ENCODE peak calls at places on chromosomes 12 and 14, in six cellular contexts. X, O, E, Z, U and F are unnamed samples.

GRCh38 chr12:12020762-12021161 is 50.0 kb upstream of the BCL2L14 start:
- DNase-seq in E (no peak), Z (no peak), X (no peak), U (no peak), O (no peak), F (no peak)

GRCh38 chr12:95789126-95790024 is 1.2 kb downstream of the NTN4 start:
- DNase-seq in U (no peak), X (peak; percentile 74), O (no peak), Z (no peak), E (peak; percentile 17), F (no peak)

GRCh38 chr14:92676031-92676430 is 72.4 kb downstream of the LGMN start:
- DNase-seq in X (no peak), U (no peak), Z (no peak), O (no peak), E (peak; percentile 29), F (no peak)

GRCh38 chr12:54571166-54571856 is 17.1 kb downstream of the PPP1R1A start:
- DNase-seq in O (no peak), E (no peak), X (no peak), Z (no peak), U (no peak), F (peak; percentile 21)

GRCh38 chr14:35576856-35577255 is 42.9 kb downstream of the INSM2 start:
- DNase-seq in X (no peak), U (no peak), Z (no peak), O (no peak), E (no peak), F (no peak)

GRCh38 chr14:65949711-65950516 is 536.3 kb upstream of the CCDC196 start:
- DNase-seq in U (no peak), Z (peak; percentile 3), X (no peak), O (no peak), E (peak; percentile 39), F (peak; percentile 47)

GRCh38 chr12:121918679-121919038 is 267 bp downstream of the CFAP251 start:
- DNase-seq in Z (no peak), X (no peak), E (no peak), U (peak; percentile 63), O (no peak), F (no peak)

GRCh38 chr12:52139579-52140062 is 52.2 kb downstream of the KRT80 start:
- DNase-seq in X (no peak), O (no peak), U (peak; percentile 45), E (peak; percentile 56), Z (no peak), F (no peak)

GRCh38 chr12:43789941-43790340 is 16.2 kb downstream of the TWF1 start:
- DNase-seq in U (no peak), Z (peak; percentile 48), O (no peak), E (no peak), X (no peak), F (peak; percentile 68)

GRCh38 chr12:132153501-132154340 is 9.5 kb downstream of the NOC4L start:
- DNase-seq in X (peak; percentile 78), E (peak; percentile 65), U (peak; percentile 76), Z (peak; percentile 75), O (peak; percentile 40), F (peak; percentile 84)
- H3K4me3 ChIP-seq in X (peak overlapping the region; percentile 22), E (no peak overlapping the region), U (no peak overlapping the region), Z (no peak overlapping the region), O (no peak overlapping the region), F (peak overlapping the region; percentile 13)

GRCh38 chr14:103884854-103885253 is 37.5 kb upstream of the PPP1R13B start:
- DNase-seq in X (no peak), E (no peak), O (no peak), U (no peak), Z (no peak), F (no peak)

GRCh38 chr14:103887170-103887501 is 39.8 kb upstream of the PPP1R13B start:
- DNase-seq in U (no peak), E (no peak), Z (no peak), O (no peak), X (no peak), F (no peak)

GRCh38 chr14:103887557-103888115 is 40.3 kb upstream of the PPP1R13B start:
- DNase-seq in Z (no peak), E (no peak), X (no peak), U (no peak), O (no peak), F (no peak)

GRCh38 chr14:103885509-103885932 is 38.1 kb upstream of the PPP1R13B start:
- DNase-seq in Z (no peak), E (no peak), U (no peak), O (no peak), X (no peak), F (no peak)

GRCh38 chr14:103886304-103887169 is 39.2 kb upstream of the PPP1R13B start:
- DNase-seq in X (no peak), Z (no peak), U (no peak), E (no peak), O (no peak), F (peak; percentile 57)
- TF ChIP-seq CTCF in X (no peak), Z (peak; percentile 50), U (no peak), E (no peak), O (no peak), F (peak; percentile 80)

GRCh38 chr14:102594514-102595175 is 2.2 kb downstream of the RCOR1 start:
- DNase-seq in O (no peak), U (peak; percentile 90), X (peak; percentile 77), E (peak; percentile 85), Z (peak; percentile 60), F (peak; percentile 74)
- H3K4me3 ChIP-seq in O (peak overlapping the region; percentile 92), U (peak overlapping the region; percentile 83), X (no peak overlapping the region), E (peak overlapping the region; percentile 97), Z (peak overlapping the region; percentile 68), F (peak overlapping the region; percentile 90)

GRCh38 chr12:4169959-4170358 is 103.6 kb upstream of the CCND2 start:
- DNase-seq in E (no peak), Z (no peak), X (no peak), O (no peak), U (no peak), F (no peak)
- TF ChIP-seq CTCF in E (no peak), Z (no peak), X (no peak), O (no peak), U (no peak), F (no peak)

DNA sequence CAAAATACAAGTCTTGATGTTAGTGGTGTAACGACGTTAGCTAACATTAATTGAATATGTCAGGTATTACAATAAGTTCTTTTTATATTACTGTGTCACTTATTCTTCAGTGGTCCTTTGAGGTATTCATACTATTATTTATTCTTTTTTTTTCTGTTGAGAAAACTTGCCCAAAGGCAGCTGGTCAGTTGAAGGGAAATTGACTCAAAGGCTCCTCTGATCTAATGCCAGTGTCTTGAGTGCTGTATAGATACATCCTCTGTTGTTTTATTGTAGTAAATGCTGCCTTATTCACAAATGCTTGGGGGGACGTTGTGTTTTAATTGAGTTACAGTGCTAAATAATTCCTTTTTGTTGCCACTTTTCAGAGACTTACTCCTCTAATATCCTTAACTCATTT is 23.0 kb downstream of the SCYL2 start:
- DNase-seq in X (no peak), Z (no peak), E (no peak), U (no peak), O (no peak), F (no peak)
- H3K4me3 ChIP-seq in X (no peak overlapping the region), Z (no peak overlapping the region), E (no peak overlapping the region), U (no peak overlapping the region), O (no peak overlapping the region), F (no peak overlapping the region)

GRCh38 chr14:69263364-69263763 is 3.4 kb downstream of the GALNT16 start:
- DNase-seq in X (peak; percentile 93), Z (peak; percentile 93), O (no peak), U (no peak), E (peak; percentile 18), F (peak; percentile 86)
- TF ChIP-seq CTCF in X (no peak), Z (no peak), O (no peak), U (no peak), E (no peak), F (no peak)

GRCh38 chr12:33593753-33594152 is 154.1 kb upstream of the SYT10 start:
- DNase-seq in O (no peak), E (no peak), U (no peak), X (no peak), Z (no peak), F (no peak)

GRCh38 chr12:33589609-33590114 is 150.0 kb upstream of the SYT10 start:
- DNase-seq in O (no peak), Z (no peak), X (no peak), U (no peak), E (no peak), F (no peak)

GRCh38 chr12:33586576-33586975 is 147.0 kb upstream of the SYT10 start:
- DNase-seq in O (no peak), X (no peak), U (no peak), Z (peak; percentile 9), E (no peak), F (peak; percentile 60)

GRCh38 chr12:33588082-33588712 is 148.6 kb upstream of the SYT10 start:
- DNase-seq in Z (peak; percentile 61), U (no peak), X (no peak), E (no peak), O (no peak), F (peak; percentile 82)

DNA sequence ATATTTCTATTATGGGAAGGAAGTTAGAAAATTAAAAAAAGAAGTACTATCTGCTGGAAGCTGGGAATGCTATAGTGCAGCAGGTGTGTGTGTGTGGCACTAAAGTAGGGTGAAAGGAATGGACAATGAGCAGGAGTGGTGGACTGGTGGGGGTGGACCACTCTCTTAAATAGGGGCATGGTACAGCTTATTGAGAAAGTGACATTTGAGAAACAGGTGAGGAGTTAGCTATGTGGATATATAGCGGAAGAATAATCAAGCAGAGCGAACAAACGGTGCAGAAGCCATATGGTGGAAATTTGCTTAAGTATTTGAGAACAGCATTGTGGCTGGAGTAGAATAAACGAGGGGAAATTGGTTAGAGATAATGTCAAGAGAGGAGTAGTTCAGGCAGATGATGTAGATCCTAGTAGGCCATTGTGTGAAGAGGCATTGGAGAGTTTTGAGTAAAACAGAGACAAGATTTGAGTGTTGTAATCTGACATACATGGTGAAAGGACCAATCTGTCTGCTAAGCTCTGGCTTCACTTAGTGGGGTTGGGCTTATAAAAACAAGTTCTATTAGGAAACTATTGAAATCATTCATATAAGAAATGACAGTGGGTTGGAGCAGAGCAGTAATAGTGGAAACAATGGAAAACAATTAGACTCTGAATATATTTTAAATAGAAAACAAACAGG is 149.2 kb upstream of the SYT10 start:
- DNase-seq in E (no peak), U (no peak), Z (no peak), O (no peak), X (no peak), F (peak; percentile 7)
- H3K4me3 ChIP-seq in E (no peak overlapping the region), U (no peak overlapping the region), Z (no peak overlapping the region), O (no peak overlapping the region), X (no peak overlapping the region), F (no peak overlapping the region)

DNA sequence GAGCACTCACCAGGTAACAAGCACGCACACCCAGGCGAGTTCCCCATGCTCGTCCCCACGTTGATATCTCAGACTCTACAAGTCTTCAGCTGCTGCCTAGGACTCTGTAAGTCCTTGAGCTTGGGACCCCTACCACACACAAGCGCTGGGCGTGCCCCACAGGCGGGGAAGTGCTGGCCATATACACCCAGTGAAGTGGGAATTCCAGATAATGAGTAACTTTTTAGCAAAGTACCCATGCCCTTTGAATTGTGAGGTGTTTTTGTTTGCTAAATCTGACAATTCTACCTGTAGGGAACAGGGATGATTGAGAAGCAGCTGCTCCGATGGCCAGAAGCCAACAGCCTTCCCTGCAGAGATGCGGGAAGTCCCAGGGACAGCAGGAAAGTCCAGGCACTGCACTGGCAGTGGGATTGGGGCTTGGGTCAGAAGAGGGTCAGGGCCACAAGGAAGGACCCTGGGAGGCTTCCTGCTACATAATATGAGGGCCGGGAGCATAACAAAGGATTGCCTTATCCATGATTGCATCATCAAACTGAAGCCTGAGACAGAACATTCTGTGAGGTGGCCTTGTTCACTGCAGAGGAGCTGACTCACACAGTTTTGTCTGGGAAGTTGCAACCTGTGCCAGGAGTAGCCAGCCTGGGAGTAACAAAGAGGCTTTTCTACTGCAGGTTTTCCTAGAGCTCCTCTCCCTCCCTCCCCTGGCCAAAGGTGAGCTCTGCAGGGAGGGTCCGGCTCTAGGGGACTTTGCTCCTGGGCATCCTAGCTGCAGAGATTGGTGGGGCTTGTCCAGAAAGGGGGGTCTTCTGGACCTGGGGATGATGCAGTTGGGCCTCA is 13.2 kb upstream of the SERPINA3 start:
- DNase-seq in U (no peak), X (peak; percentile 87), E (peak; percentile 76), O (peak; percentile 14), Z (peak; percentile 99), F (peak; percentile 99)
- TF ChIP-seq CTCF in U (no peak), X (no peak), E (no peak), O (no peak), Z (peak; percentile 43), F (peak; percentile 37)